ENCODE peak calls at places on chromosomes 4 and X, in four cellular contexts. One of them, this sample, is unnamed.
A peak's percentile ranks its signal among the peaks of the same experiment; 100 is the strongest.

GRCh38 chr4:149426461-149426860 is 389.2 kb downstream of the IQCM start:
- DNase-seq in naive thymus-derived CD4-positive, alpha-beta T cell: no peak
- DNase-seq in activated naive CD8-positive, alpha-beta T cell treated with anti-CD3 and anti-CD28 coated beads, Interleukin-2, amount 50 U/mL, for 24 hours: no peak
- DNase-seq in activated T-cell treated with anti-CD3 and anti-CD28 coated beads, Interleukin-2, amount 50 U/mL, for 72 hours: no peak
- DNase-seq in this sample: no peak

GRCh38 chr4:102959503-102959902 is 60.0 kb downstream of the SLC9B1 start:
- DNase-seq in naive thymus-derived CD4-positive, alpha-beta T cell: no peak
- DNase-seq in activated naive CD8-positive, alpha-beta T cell treated with anti-CD3 and anti-CD28 coated beads, Interleukin-2, amount 50 U/mL, for 24 hours: no peak
- DNase-seq in activated T-cell treated with anti-CD3 and anti-CD28 coated beads, Interleukin-2, amount 50 U/mL, for 72 hours: no peak
- DNase-seq in this sample: no peak

GRCh38 chr4:12894062-12894461 is 590.1 kb downstream of the RAB28 start:
- DNase-seq in naive thymus-derived CD4-positive, alpha-beta T cell: no peak
- DNase-seq in activated naive CD8-positive, alpha-beta T cell treated with anti-CD3 and anti-CD28 coated beads, Interleukin-2, amount 50 U/mL, for 24 hours: no peak
- DNase-seq in activated T-cell treated with anti-CD3 and anti-CD28 coated beads, Interleukin-2, amount 50 U/mL, for 72 hours: no peak
- DNase-seq in this sample: no peak

GRCh38 chrX:53715336-53715924 is 28.9 kb upstream of the HUWE1 start:
- DNase-seq in naive thymus-derived CD4-positive, alpha-beta T cell: no peak
- DNase-seq in activated naive CD8-positive, alpha-beta T cell treated with anti-CD3 and anti-CD28 coated beads, Interleukin-2, amount 50 U/mL, for 24 hours: no peak
- DNase-seq in activated T-cell treated with anti-CD3 and anti-CD28 coated beads, Interleukin-2, amount 50 U/mL, for 72 hours: peak; percentile 14
- DNase-seq in this sample: no peak

GRCh38 chr4:13541720-13542576 is 2.4 kb downstream of the NKX3-2 start:
- DNase-seq in naive thymus-derived CD4-positive, alpha-beta T cell: no peak
- DNase-seq in activated naive CD8-positive, alpha-beta T cell treated with anti-CD3 and anti-CD28 coated beads, Interleukin-2, amount 50 U/mL, for 24 hours: peak; percentile 38
- DNase-seq in activated T-cell treated with anti-CD3 and anti-CD28 coated beads, Interleukin-2, amount 50 U/mL, for 72 hours: peak; percentile 57
- DNase-seq in this sample: peak; percentile 81

GRCh38 chr4:177442623-177443155 is 452 bp upstream of the AGA start:
- DNase-seq in naive thymus-derived CD4-positive, alpha-beta T cell: no peak
- DNase-seq in activated naive CD8-positive, alpha-beta T cell treated with anti-CD3 and anti-CD28 coated beads, Interleukin-2, amount 50 U/mL, for 24 hours: peak; percentile 10
- DNase-seq in activated T-cell treated with anti-CD3 and anti-CD28 coated beads, Interleukin-2, amount 50 U/mL, for 72 hours: peak; percentile 2
- DNase-seq in this sample: no peak

GRCh38 chrX:48509245-48509590 is 426 bp downstream of the PORCN start:
- DNase-seq in naive thymus-derived CD4-positive, alpha-beta T cell: no peak
- DNase-seq in activated naive CD8-positive, alpha-beta T cell treated with anti-CD3 and anti-CD28 coated beads, Interleukin-2, amount 50 U/mL, for 24 hours: no peak
- DNase-seq in activated T-cell treated with anti-CD3 and anti-CD28 coated beads, Interleukin-2, amount 50 U/mL, for 72 hours: no peak
- DNase-seq in this sample: no peak

GRCh38 chr4:126604273-126604867 is 1028.4 kb upstream of the INTU start:
- DNase-seq in naive thymus-derived CD4-positive, alpha-beta T cell: no peak
- DNase-seq in activated naive CD8-positive, alpha-beta T cell treated with anti-CD3 and anti-CD28 coated beads, Interleukin-2, amount 50 U/mL, for 24 hours: peak; percentile 1
- DNase-seq in activated T-cell treated with anti-CD3 and anti-CD28 coated beads, Interleukin-2, amount 50 U/mL, for 72 hours: no peak
- DNase-seq in this sample: no peak

GRCh38 chrX:138745215-138745614 is 33.7 kb upstream of the FGF13 start:
- DNase-seq in naive thymus-derived CD4-positive, alpha-beta T cell: peak; percentile 44
- DNase-seq in activated naive CD8-positive, alpha-beta T cell treated with anti-CD3 and anti-CD28 coated beads, Interleukin-2, amount 50 U/mL, for 24 hours: no peak
- DNase-seq in activated T-cell treated with anti-CD3 and anti-CD28 coated beads, Interleukin-2, amount 50 U/mL, for 72 hours: peak; percentile 7
- DNase-seq in this sample: peak; percentile 8

GRCh38 chr4:171644430-171645057 is 168.7 kb upstream of the GALNTL6 start:
- DNase-seq in naive thymus-derived CD4-positive, alpha-beta T cell: no peak
- DNase-seq in activated naive CD8-positive, alpha-beta T cell treated with anti-CD3 and anti-CD28 coated beads, Interleukin-2, amount 50 U/mL, for 24 hours: no peak
- DNase-seq in activated T-cell treated with anti-CD3 and anti-CD28 coated beads, Interleukin-2, amount 50 U/mL, for 72 hours: no peak
- DNase-seq in this sample: no peak

GRCh38 chrX:132491191-132491590 is 2.4 kb upstream of the MBNL3 start:
- DNase-seq in naive thymus-derived CD4-positive, alpha-beta T cell: peak; percentile 56
- DNase-seq in activated naive CD8-positive, alpha-beta T cell treated with anti-CD3 and anti-CD28 coated beads, Interleukin-2, amount 50 U/mL, for 24 hours: no peak
- DNase-seq in activated T-cell treated with anti-CD3 and anti-CD28 coated beads, Interleukin-2, amount 50 U/mL, for 72 hours: peak; percentile 16
- DNase-seq in this sample: no peak

GRCh38 chrX:84634201-84634782 is 132.0 kb upstream of the HDX start:
- DNase-seq in naive thymus-derived CD4-positive, alpha-beta T cell: no peak
- DNase-seq in activated naive CD8-positive, alpha-beta T cell treated with anti-CD3 and anti-CD28 coated beads, Interleukin-2, amount 50 U/mL, for 24 hours: no peak
- DNase-seq in activated T-cell treated with anti-CD3 and anti-CD28 coated beads, Interleukin-2, amount 50 U/mL, for 72 hours: no peak
- DNase-seq in this sample: no peak